ENCODE peak calls at places on chromosomes 16 and 17, in nine cellular contexts. A is GM13976, J is body of pancreas, C is bronchial epithelial cell, F is PC-3, M is WTC11, Z is A549, R is tibial artery, S is AG09309. T is an unnamed sample.

GRCh38 chr17:30586818-30587595 is 109.8 kb downstream of the GOSR1 start:
- DNase-seq in A (no peak), S (peak; percentile 35), F (no peak), R (no peak), M (no peak), Z (no peak), J (no peak), C (peak; percentile 66), T (no peak)

GRCh38 chr17:63699638-63700527 is at the start of gene LIMD2:
- DNase-seq in R (peak; percentile 73), S (no peak), F (peak; percentile 25), J (peak; percentile 40), M (peak; percentile 76), A (peak; percentile 89), C (no peak), Z (peak; percentile 69), T (peak; percentile 83)

GRCh38 chr17:2949469-2950044 is 113.8 kb downstream of the OR1D5 start:
- DNase-seq in S (no peak), J (peak; percentile 89), A (no peak), M (no peak), R (peak; percentile 75), F (peak; percentile 87), C (peak; percentile 90), Z (peak; percentile 87), T (no peak)

GRCh38 chr17:32385121-32385520 is 35.2 kb downstream of the ZNF207 start:
- DNase-seq in R (no peak), S (no peak), C (no peak), F (no peak), M (no peak), Z (no peak), A (no peak), J (no peak), T (no peak)

GRCh38 chr16:57525761-57526160 is 10.6 kb downstream of the CCDC102A start:
- DNase-seq in A (no peak), R (no peak), J (no peak), S (no peak), C (no peak), Z (no peak), M (no peak), F (no peak), T (peak; percentile 46)

GRCh38 chr17:71501716-71502115 is 619.1 kb upstream of the SOX9 start:
- DNase-seq in M (no peak), A (no peak), J (no peak), R (no peak), F (no peak), C (no peak), Z (no peak), S (no peak), T (no peak)

GRCh38 chr16:47774661-47775060 is 313.5 kb downstream of the PHKB start:
- DNase-seq in J (no peak), R (no peak), A (no peak), C (peak; percentile 80), Z (no peak), M (peak; percentile 52), S (no peak), F (peak; percentile 78), T (no peak)

GRCh38 chr16:57239089-57239488 is 6.0 kb upstream of the ARL2BP start:
- DNase-seq in A (no peak), C (no peak), R (no peak), Z (no peak), F (no peak), S (no peak), J (no peak), M (no peak), T (no peak)

GRCh38 chr16:3174618-3175148 is 13.3 kb upstream of the OR1F1 start:
- DNase-seq in Z (no peak), J (no peak), S (no peak), M (no peak), R (no peak), F (no peak), A (no peak), C (no peak), T (no peak)

GRCh38 chr17:199195-199604 is 17.8 kb upstream of the DOC2B start:
- DNase-seq in J (peak; percentile 37), M (no peak), R (no peak), S (no peak), Z (no peak), A (no peak), F (no peak), C (no peak), T (no peak)

GRCh38 chr16:69924777-69925191 is 26.4 kb upstream of the CLEC18A start:
- DNase-seq in R (peak; percentile 94), S (peak; percentile 67), C (peak; percentile 55), J (peak; percentile 71), Z (no peak), F (no peak), M (no peak), A (peak; percentile 15), T (peak; percentile 12)

GRCh38 chr16:1992475-1993292 is 2.9 kb downstream of the SYNGR3 start:
- DNase-seq in C (no peak), Z (no peak), S (no peak), A (no peak), M (peak; percentile 86), F (no peak), J (no peak), R (no peak), T (no peak)

GRCh38 chr16:88459366-88460055 is 6.4 kb downstream of the ZFPM1 start:
- DNase-seq in S (no peak), Z (no peak), F (no peak), A (no peak), J (no peak), C (no peak), M (no peak), R (no peak), T (no peak)

GRCh38 chr16:31451681-31452351 is 7.5 kb upstream of the ARMC5 start:
- DNase-seq in Z (peak; percentile 82), A (no peak), R (peak; percentile 69), M (peak; percentile 61), J (peak; percentile 66), C (peak; percentile 78), S (no peak), F (peak; percentile 60), T (peak; percentile 55)

GRCh38 chr16:87713469-87714229 is 52.1 kb downstream of the KLHDC4 start:
- DNase-seq in J (no peak), R (no peak), Z (no peak), F (no peak), M (no peak), S (no peak), C (no peak), A (no peak), T (no peak)

GRCh38 chr16:87824991-87825841 is 44.1 kb downstream of the SLC7A5 start:
- DNase-seq in F (no peak), M (no peak), R (no peak), J (no peak), A (no peak), C (no peak), S (no peak), Z (no peak), T (no peak)

GRCh38 chr17:29032798-29033197 is 10.1 kb upstream of the PIPOX start:
- DNase-seq in S (no peak), F (no peak), M (peak; percentile 36), A (no peak), Z (no peak), J (no peak), R (no peak), C (no peak), T (no peak)

GRCh38 chr17:28725660-28726395 is at the start of gene TLCD1:
- DNase-seq in A (peak; percentile 86), M (peak; percentile 77), Z (peak; percentile 92), F (peak; percentile 68), J (peak; percentile 78), S (no peak), R (peak; percentile 84), C (peak; percentile 63), T (peak; percentile 80)

GRCh38 chr17:48567646-48568354 is 10.3 kb downstream of the HOXB4 start:
- DNase-seq in C (no peak), S (no peak), R (no peak), A (no peak), Z (no peak), J (no peak), F (no peak), M (no peak), T (no peak)

GRCh38 chr17:48570325-48571023 is 7.7 kb downstream of the HOXB4 start:
- DNase-seq in J (no peak), C (no peak), Z (no peak), A (no peak), M (no peak), F (no peak), S (no peak), R (no peak), T (no peak)

GRCh38 chr17:48571024-48571818 is 6.9 kb downstream of the HOXB4 start:
- DNase-seq in C (no peak), M (no peak), R (no peak), A (no peak), S (no peak), J (no peak), Z (no peak), F (no peak), T (peak; percentile 74)

GRCh38 chr17:48568499-48569259 is 9.5 kb downstream of the HOXB4 start:
- DNase-seq in C (no peak), A (no peak), R (no peak), M (no peak), F (no peak), Z (no peak), J (no peak), S (no peak), T (no peak)

GRCh38 chr17:48569676-48570324 is 8.3 kb downstream of the HOXB4 start:
- DNase-seq in J (no peak), Z (no peak), S (no peak), A (no peak), C (no peak), R (no peak), M (no peak), F (no peak), T (no peak)
- TF ChIP-seq CTCF in J (no peak), Z (no peak), S (no peak), A (no peak), C (no peak), R (no peak), M (no peak), F (no peak), T (no peak)

GRCh38 chr17:78708510-78708973 is 73.5 kb downstream of the CYTH1 start:
- DNase-seq in A (peak; percentile 54), S (peak; percentile 64), C (peak; percentile 58), R (peak; percentile 76), Z (peak; percentile 99), F (peak; percentile 90), M (peak; percentile 76), J (peak; percentile 82), T (peak; percentile 64)
- TF ChIP-seq CTCF in A (peak; percentile 61), S (peak; percentile 95), C (peak; percentile 90), R (peak; percentile 83), Z (peak; percentile 99), F (peak; percentile 99), M (peak; percentile 66), J (peak; percentile 86), T (peak; percentile 77)

DNA sequence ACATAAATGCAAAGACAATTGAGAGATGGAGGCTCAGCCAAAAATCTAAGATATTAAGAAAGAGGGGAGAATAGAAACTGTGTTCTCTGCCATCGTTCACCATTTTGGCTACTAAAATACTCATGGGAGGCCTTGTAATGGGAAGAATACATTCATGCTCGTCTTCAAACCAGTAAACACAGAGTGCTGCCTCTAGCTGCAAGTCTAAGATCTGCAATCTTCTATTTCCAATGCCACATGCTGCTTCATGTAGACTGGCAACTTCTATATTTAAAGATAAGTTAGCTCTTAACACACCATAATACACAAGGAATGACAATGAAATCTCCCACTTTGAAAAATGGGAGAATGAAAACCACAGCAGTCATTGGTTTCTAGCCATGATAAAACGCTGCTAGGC is 387.3 kb downstream of the HS3ST3B1 start:
- DNase-seq in R (no peak), J (no peak), C (peak; percentile 5), S (no peak), M (no peak), A (no peak), F (peak; percentile 12), Z (no peak), T (no peak)
- TF ChIP-seq CTCF in R (no peak), J (no peak), C (no peak), S (peak; percentile 27), M (no peak), A (no peak), F (peak; percentile 49), Z (no peak), T (no peak)

GRCh38 chr16:5056347-5056746 is 9.4 kb downstream of the C16orf89 start:
- DNase-seq in C (peak; percentile 29), A (peak; percentile 78), J (no peak), S (no peak), M (peak; percentile 80), Z (no peak), F (peak; percentile 18), R (no peak), T (peak; percentile 49)
- TF ChIP-seq CTCF in C (peak; percentile 55), A (peak; percentile 50), J (peak; percentile 29), S (peak; percentile 55), M (peak; percentile 66), Z (peak; percentile 42), F (peak; percentile 58), R (no peak), T (peak; percentile 47)

T was measured in nephron progenitor cell.